ENCODE peak calls at places on chromosomes 16 and 17, in nine cellular contexts. F is suprapubic skin, Y is H1, B is heart left ventricle, M is breast epithelium, S is vagina, N is tibial nerve, H is A549, L is ovary. D is an unnamed sample. For H3K4me1, the result is how much of the 10 kb centered on the place peaks cover.

GRCh38 chr16:21663889-21664647 is at the start of gene OTOA:
- DNase-seq in M (no peak), N (no peak), B (no peak), H (no peak), Y (peak), F (peak), S (no peak), L (no peak), D (no peak)

GRCh38 chr16:31071861-31072260 is 2.2 kb downstream of the ZNF668 start:
- DNase-seq in N (no peak), Y (no peak), B (no peak), F (no peak), H (no peak), M (no peak), L (no peak), S (no peak), D (no peak)

GRCh38 chr17:43024407-43025289 is at the start of gene RND2:
- DNase-seq in Y (peak), F (peak), S (peak), H (peak), N (peak), M (peak), B (peak), L (peak), D (peak)

GRCh38 chr16:81797443-81797842 is 18.4 kb downstream of the PLCG2 start:
- DNase-seq in L (no peak), F (no peak), Y (no peak), H (no peak), S (no peak), N (no peak), B (no peak), M (no peak), D (no peak)

GRCh38 chr17:55265434-55266021 is 768 bp downstream of the HLF start:
- DNase-seq in Y (peak), F (no peak), N (no peak), S (no peak), H (no peak), L (peak), M (no peak), B (peak), D (peak)

GRCh38 chr17:49365667-49366066 is 3.6 kb upstream of the ZNF652 start:
- DNase-seq in N (no peak), L (no peak), H (peak), S (no peak), F (no peak), Y (no peak), B (no peak), M (no peak), D (no peak)

GRCh38 chr17:69870091-69870530 is 204.9 kb upstream of the KCNJ16 start:
- DNase-seq in B (no peak), L (no peak), S (no peak), N (no peak), F (no peak), M (no peak), H (peak), Y (no peak), D (no peak)

GRCh38 chr16:89505204-89506112 is 2.7 kb upstream of the SPG7 start:
- DNase-seq in N (peak), F (peak), Y (no peak), M (peak), B (peak), H (peak), S (peak), L (peak), D (peak)

GRCh38 chr16:54540525-54541180 is 254.1 kb upstream of the IRX3 start:
- DNase-seq in B (no peak), H (no peak), Y (no peak), S (no peak), F (no peak), L (no peak), M (peak), N (no peak), D (no peak)

GRCh38 chr17:41970901-41971331 is 4.3 kb downstream of the CNP start:
- DNase-seq in L (no peak), H (no peak), Y (no peak), S (no peak), M (no peak), F (no peak), N (no peak), B (peak), D (no peak)

GRCh38 chr16:19410435-19411153 is 7.1 kb upstream of the TMC5 start:
- DNase-seq in L (no peak), M (peak), N (no peak), S (no peak), H (peak), Y (peak), F (no peak), B (peak), D (no peak)

GRCh38 chr17:70767102-70767701 is 597.9 kb downstream of the KCNJ2 start:
- DNase-seq in S (no peak), N (no peak), H (peak), F (no peak), B (no peak), L (no peak), Y (no peak), M (no peak), D (no peak)

GRCh38 chr16:57278494-57278893 is 6.0 kb downstream of the PLLP start:
- DNase-seq in L (no peak), H (no peak), Y (no peak), B (no peak), S (no peak), F (no peak), M (no peak), N (no peak), D (no peak)

GRCh38 chr17:80921741-80922579 is 69.7 kb upstream of the CHMP6 start:
- DNase-seq in F (peak), N (no peak), S (no peak), B (peak), M (no peak), H (no peak), L (no peak), Y (no peak), D (no peak)

GRCh38 chr16:85914423-85914794 is 15.4 kb downstream of the IRF8 start:
- DNase-seq in H (no peak), M (no peak), N (no peak), Y (no peak), B (peak), S (no peak), F (no peak), L (no peak), D (no peak)

GRCh38 chr17:70054961-70055360 is 20.1 kb upstream of the KCNJ16 start:
- DNase-seq in Y (no peak), L (no peak), H (no peak), S (no peak), F (no peak), N (no peak), M (no peak), B (no peak), D (no peak)

GRCh38 chr17:44308865-44309264 is 464 bp downstream of the RUNDC3A start:
- DNase-seq in N (no peak), S (no peak), L (no peak), F (no peak), M (no peak), Y (no peak), B (no peak), H (no peak), D (no peak)

GRCh38 chr17:28646039-28646754 is 1.2 kb upstream of the BLTP2 start:
- DNase-seq in M (no peak), H (peak), B (no peak), Y (no peak), L (peak), N (peak), S (no peak), F (no peak), D (no peak)

GRCh38 chr17:49746791-49747490 is 17.0 kb downstream of the FAM117A start:
- DNase-seq in Y (no peak), M (no peak), H (no peak), L (no peak), N (no peak), F (no peak), B (no peak), S (no peak), D (no peak)

GRCh38 chr17:51036084-51036483 is 84.6 kb downstream of the SPAG9 start:
- DNase-seq in F (no peak), S (no peak), Y (no peak), B (no peak), N (no peak), M (no peak), L (no peak), H (no peak), D (no peak)

GRCh38 chr17:41308918-41309359 is at the start of gene KRTAP16-1:
- DNase-seq in Y (no peak), B (peak), S (no peak), N (no peak), L (no peak), H (no peak), M (no peak), F (no peak), D (no peak)

GRCh38 chr16:13756411-13756810 is 163.5 kb upstream of the ERCC4 start:
- DNase-seq in M (no peak), S (no peak), Y (no peak), L (no peak), N (no peak), B (no peak), F (no peak), H (no peak), D (no peak)

GRCh38 chr16:68889508-68890150 is 46.3 kb downstream of the TANGO6 start:
- DNase-seq in H (no peak), F (no peak), Y (no peak), B (no peak), S (no peak), M (no peak), L (no peak), N (no peak), D (no peak)

GRCh38 chr17:38789185-38789584 is 10.2 kb downstream of the PIP4K2B start:
- DNase-seq in F (no peak), L (no peak), S (no peak), Y (no peak), M (no peak), N (no peak), H (no peak), B (no peak), D (no peak)

GRCh38 chr17:49566668-49567071 is 9.0 kb upstream of the NXPH3 start:
- DNase-seq in H (no peak), F (no peak), N (peak), M (no peak), S (no peak), B (no peak), Y (no peak), L (peak), D (peak)

GRCh38 chr16:57447142-57447962 is at the start of the genes CIAPIN1 and COQ9:
- DNase-seq in N (peak), F (peak), M (peak), L (peak), S (no peak), Y (peak), H (peak), B (peak), D (peak)

GRCh38 chr17:50993544-50993943 is 127.1 kb downstream of the SPAG9 start:
- DNase-seq in M (no peak), S (no peak), N (no peak), L (no peak), B (no peak), Y (no peak), H (no peak), F (no peak), D (no peak)

GRCh38 chr16:48918520-48919258 is 308.7 kb upstream of the N4BP1 start:
- DNase-seq in N (no peak), Y (no peak), H (peak), B (no peak), L (no peak), S (no peak), F (peak), M (no peak), D (no peak)

GRCh38 chr16:4733747-4734062 is 366 bp downstream of the ANKS3 start:
- DNase-seq in F (no peak), L (no peak), B (peak), S (no peak), Y (no peak), N (no peak), M (no peak), H (no peak), D (no peak)

GRCh38 chr16:88599092-88599733 is 29.0 kb downstream of the ZC3H18 start:
- DNase-seq in N (peak), L (peak), H (no peak), Y (no peak), B (peak), F (no peak), S (no peak), M (no peak), D (no peak)

GRCh38 chr16:66581246-66581952 is 2.1 kb downstream of the CMTM2 start:
- DNase-seq in B (no peak), M (no peak), S (no peak), Y (no peak), L (no peak), F (no peak), H (no peak), N (no peak), D (no peak)

GRCh38 chr16:74743668-74744299 is 30.8 kb downstream of the FA2H start:
- DNase-seq in N (peak), S (no peak), H (peak), F (no peak), Y (no peak), M (no peak), L (no peak), B (no peak), D (no peak)

GRCh38 chr16:19384656-19385055 is 33.0 kb upstream of the TMC5 start:
- DNase-seq in N (no peak), L (no peak), S (no peak), H (peak), B (no peak), M (peak), Y (no peak), F (no peak), D (no peak)

GRCh38 chr17:55584055-55584685 is 72.9 kb upstream of the SMIM36 start:
- DNase-seq in M (no peak), N (no peak), H (peak), Y (no peak), S (no peak), F (no peak), L (no peak), B (no peak), D (no peak)

GRCh38 chr16:57930533-57930932 is 40.4 kb downstream of the CNGB1 start:
- DNase-seq in M (no peak), N (no peak), Y (no peak), S (no peak), B (no peak), F (no peak), H (no peak), L (no peak), D (no peak)

GRCh38 chr17:76081295-76082210 is 2.6 kb downstream of the ZACN start:
- DNase-seq in F (no peak), B (no peak), M (peak), Y (peak), H (no peak), L (no peak), S (no peak), N (no peak), D (no peak)

GRCh38 chr17:76080207-76080933 is 1.4 kb downstream of the ZACN start:
- DNase-seq in F (no peak), L (no peak), H (no peak), M (no peak), N (no peak), B (no peak), S (no peak), Y (peak), D (no peak)

GRCh38 chr17:76080934-76081287 is 1.9 kb downstream of the ZACN start:
- DNase-seq in N (no peak), B (no peak), H (no peak), Y (no peak), S (no peak), M (no peak), F (no peak), L (no peak), D (no peak)

GRCh38 chr17:76078859-76079576 is at the start of gene ZACN:
- DNase-seq in B (no peak), H (no peak), S (no peak), Y (no peak), F (no peak), L (no peak), N (no peak), M (no peak), D (no peak)

GRCh38 chr17:76079577-76080206 is 710 bp downstream of the ZACN start:
- DNase-seq in S (no peak), Y (no peak), M (no peak), B (no peak), H (no peak), L (no peak), N (no peak), F (no peak), D (no peak)
- H3K4me1 ChIP-seq in S (under half), Y (under half), M (under half), B (under half), H (under half), L (under half), N (under half), F (under half), D (under half)

GRCh38 chr16:9868606-9869149 is 313.6 kb downstream of the GRIN2A start:
- DNase-seq in S (no peak), N (no peak), Y (no peak), F (no peak), H (no peak), L (no peak), M (no peak), B (no peak), D (no peak)

GRCh38 chr16:9870962-9871361 is 311.3 kb downstream of the GRIN2A start:
- DNase-seq in S (no peak), B (no peak), F (no peak), N (no peak), H (no peak), Y (no peak), M (no peak), L (no peak), D (no peak)

GRCh38 chr16:9869776-9870175 is 312.5 kb downstream of the GRIN2A start:
- DNase-seq in N (no peak), M (no peak), S (no peak), B (peak), H (no peak), F (no peak), L (no peak), Y (no peak), D (no peak)

DNA sequence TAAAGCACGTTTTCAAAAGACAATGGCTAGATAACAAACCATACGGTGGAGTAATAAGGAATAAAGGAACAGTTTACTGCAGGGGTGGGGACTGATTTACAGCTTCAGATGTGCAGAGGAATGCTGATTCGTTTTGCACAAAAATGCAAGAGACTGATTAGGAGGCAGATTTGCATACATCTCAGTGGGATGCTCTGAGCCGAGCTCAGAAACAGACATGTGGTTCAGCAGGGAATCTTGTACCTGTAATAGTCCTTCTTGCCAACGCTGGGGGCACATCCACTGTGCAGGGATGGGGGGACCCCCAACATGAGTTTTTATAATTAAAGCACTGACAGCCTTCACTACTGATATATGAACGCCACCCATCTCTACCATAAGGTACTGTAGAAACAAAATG is 308.0 kb downstream of the GRIN2A start:
- DNase-seq in N (no peak), F (no peak), Y (no peak), M (no peak), S (no peak), H (no peak), L (no peak), B (no peak), D (no peak)
- TF ChIP-seq POLR2A in N (no peak), F (no peak), Y (no peak), M (no peak), S (no peak), H (no peak), L (no peak), B (no peak), D (no peak)

DNA sequence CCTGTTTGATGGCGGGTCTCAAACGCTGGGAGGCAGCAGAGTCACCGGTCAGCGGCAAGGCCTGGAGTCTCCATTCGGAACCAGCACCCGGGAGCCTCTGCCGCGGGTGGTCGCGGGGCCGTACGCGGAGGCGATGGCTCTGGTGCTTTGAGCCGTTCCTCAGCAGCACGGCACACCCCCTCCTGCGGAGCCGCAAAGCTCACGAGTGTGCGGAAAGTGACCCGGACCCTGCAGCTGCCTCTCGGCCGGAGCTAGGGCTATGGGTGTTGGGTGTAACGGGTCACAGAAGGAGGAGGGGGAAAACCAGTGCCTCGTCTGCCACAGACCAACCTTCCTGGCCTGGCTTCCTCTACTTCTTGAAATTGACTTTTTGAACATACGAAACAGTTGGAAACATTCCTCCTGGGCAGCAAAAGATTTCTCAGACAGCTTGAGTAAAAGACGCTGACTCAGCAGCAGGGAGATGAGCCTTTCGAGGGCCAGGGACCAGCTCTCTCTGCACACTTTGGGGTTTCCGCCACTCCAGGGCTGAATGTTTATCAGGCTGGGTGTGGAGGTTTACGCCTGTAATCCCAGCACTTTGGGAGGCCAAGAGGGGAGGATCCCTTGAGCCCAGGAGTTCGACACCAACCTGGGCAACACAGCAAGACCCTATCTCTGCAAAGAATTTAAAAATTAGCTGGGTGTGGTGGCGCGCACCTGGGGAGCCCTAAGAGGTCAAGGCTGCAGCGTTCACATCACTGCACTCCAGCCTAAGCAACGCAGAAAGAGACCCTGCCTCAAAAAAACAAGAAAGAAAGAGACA is 26.4 kb upstream of the PITPNA start:
- DNase-seq in F (no peak), N (no peak), B (no peak), L (no peak), Y (no peak), M (no peak), S (no peak), H (no peak), D (no peak)
- H3K4me1 ChIP-seq in F (under half), N (under half), B (under half), L (under half), Y (under half), M (under half), S (under half), H (under half), D (under half)

GRCh38 chr17:59856859-59857794 is 35.6 kb downstream of the TUBD1 start:
- DNase-seq in Y (no peak), M (no peak), B (no peak), H (peak), S (no peak), F (no peak), N (no peak), L (no peak), D (no peak)
- TF ChIP-seq POLR2A in Y (no peak), M (no peak), B (no peak), H (no peak), S (no peak), F (no peak), N (no peak), L (no peak), D (no peak)

D was measured in uterus.